ENCODE peak calls at places on chromosomes 7 and 10, in five cellular contexts. One of them, this sample, is unnamed. For H3K27me3, the result is how much of the 10 kb centered on the place peaks cover.

GRCh38 chr10:89480047-89480446 is 55.3 kb downstream of the SLC16A12 start:
- DNase-seq in tibial nerve: peak
- DNase-seq in GM12878: no peak
- DNase-seq in uterus: no peak
- DNase-seq in pancreas: no peak
- DNase-seq in this sample: no peak

GRCh38 chr10:101901340-101901739 is 57.7 kb upstream of the KCNIP2 start:
- DNase-seq in GM12878: peak
- DNase-seq in uterus: no peak
- DNase-seq in tibial nerve: no peak
- DNase-seq in pancreas: no peak
- DNase-seq in this sample: peak

GRCh38 chr7:158024351-158024715 is 563.3 kb downstream of the PTPRN2 start:
- DNase-seq in tibial nerve: no peak
- DNase-seq in uterus: no peak
- DNase-seq in GM12878: no peak
- DNase-seq in pancreas: no peak
- DNase-seq in this sample: no peak

GRCh38 chr7:70334883-70335282 is 736.6 kb downstream of the AUTS2 start:
- DNase-seq in tibial nerve: no peak
- DNase-seq in uterus: no peak
- DNase-seq in GM12878: no peak
- DNase-seq in pancreas: no peak
- DNase-seq in this sample: no peak

GRCh38 chr7:95180-95862 is 97.0 kb upstream of the FAM20C start:
- DNase-seq in GM12878: no peak
- DNase-seq in pancreas: no peak
- DNase-seq in uterus: no peak
- DNase-seq in tibial nerve: no peak
- DNase-seq in this sample: no peak

GRCh38 chr7:84042110-84042539 is 152.5 kb downstream of the SEMA3A start:
- DNase-seq in GM12878: no peak
- DNase-seq in uterus: no peak
- DNase-seq in pancreas: no peak
- DNase-seq in tibial nerve: no peak
- DNase-seq in this sample: no peak

GRCh38 chr10:132360766-132361447 is 28.9 kb downstream of the LRRC27 start:
- DNase-seq in uterus: no peak
- DNase-seq in pancreas: peak
- DNase-seq in tibial nerve: no peak
- DNase-seq in GM12878: no peak
- DNase-seq in this sample: no peak

GRCh38 chr10:22476601-22477364 is 131.5 kb downstream of the SPAG6 start:
- DNase-seq in GM12878: no peak
- DNase-seq in pancreas: no peak
- DNase-seq in tibial nerve: no peak
- DNase-seq in uterus: no peak
- DNase-seq in this sample: no peak

GRCh38 chr7:90261441-90261840 is 16.5 kb downstream of the CFAP69 start:
- DNase-seq in GM12878: no peak
- DNase-seq in pancreas: no peak
- DNase-seq in tibial nerve: no peak
- DNase-seq in uterus: no peak
- DNase-seq in this sample: no peak

GRCh38 chr10:63157845-63158624 is 24.9 kb downstream of the NRBF2 start:
- DNase-seq in GM12878: peak
- DNase-seq in uterus: peak
- DNase-seq in pancreas: peak
- DNase-seq in tibial nerve: no peak
- DNase-seq in this sample: peak

GRCh38 chr10:74391786-74392185 is 240.8 kb downstream of the ADK start:
- DNase-seq in uterus: no peak
- DNase-seq in tibial nerve: no peak
- DNase-seq in pancreas: no peak
- DNase-seq in GM12878: no peak
- DNase-seq in this sample: no peak

GRCh38 chr7:151062111-151062398 is 2.7 kb downstream of the SLC4A2 start:
- DNase-seq in GM12878: no peak
- DNase-seq in tibial nerve: no peak
- DNase-seq in pancreas: no peak
- DNase-seq in uterus: no peak
- DNase-seq in this sample: no peak

GRCh38 chr10:123136806-123137642 is 1.3 kb downstream of the HMX3 start:
- DNase-seq in pancreas: no peak
- DNase-seq in GM12878: no peak
- DNase-seq in uterus: no peak
- DNase-seq in tibial nerve: no peak
- DNase-seq in this sample: peak
- H3K27me3 ChIP-seq in pancreas: half or more
- H3K27me3 ChIP-seq in GM12878: under half
- H3K27me3 ChIP-seq in uterus: half or more
- H3K27me3 ChIP-seq in tibial nerve: under half
- H3K27me3 ChIP-seq in this sample: under half

GRCh38 chr7:76515999-76516443 is 5.7 kb downstream of the UPK3B start:
- DNase-seq in pancreas: no peak
- DNase-seq in GM12878: no peak
- DNase-seq in tibial nerve: peak
- DNase-seq in uterus: no peak
- DNase-seq in this sample: peak
- TF ChIP-seq CTCF in pancreas: no peak
- TF ChIP-seq CTCF in GM12878: peak
- TF ChIP-seq CTCF in tibial nerve: peak
- TF ChIP-seq CTCF in uterus: no peak
- TF ChIP-seq CTCF in this sample: peak

GRCh38 chr7:128206747-128207500 is 34.2 kb upstream of the LEP start:
- DNase-seq in pancreas: no peak
- DNase-seq in tibial nerve: no peak
- DNase-seq in GM12878: no peak
- DNase-seq in uterus: no peak
- DNase-seq in this sample: no peak

GRCh38 chr7:128206017-128206746 is 34.9 kb upstream of the LEP start:
- DNase-seq in pancreas: no peak
- DNase-seq in tibial nerve: no peak
- DNase-seq in uterus: no peak
- DNase-seq in GM12878: no peak
- DNase-seq in this sample: no peak

GRCh38 chr7:128204455-128204854 is 36.6 kb upstream of the LEP start:
- DNase-seq in tibial nerve: no peak
- DNase-seq in pancreas: no peak
- DNase-seq in GM12878: no peak
- DNase-seq in uterus: no peak
- DNase-seq in this sample: no peak

GRCh38 chr7:128203710-128204214 is 37.3 kb upstream of the LEP start:
- DNase-seq in uterus: no peak
- DNase-seq in pancreas: no peak
- DNase-seq in GM12878: no peak
- DNase-seq in tibial nerve: no peak
- DNase-seq in this sample: no peak

GRCh38 chr7:128205068-128205467 is 36.0 kb upstream of the LEP start:
- DNase-seq in pancreas: no peak
- DNase-seq in tibial nerve: no peak
- DNase-seq in uterus: no peak
- DNase-seq in GM12878: no peak
- DNase-seq in this sample: no peak
- H3K27me3 ChIP-seq in pancreas: under half
- H3K27me3 ChIP-seq in tibial nerve: under half
- H3K27me3 ChIP-seq in uterus: under half
- H3K27me3 ChIP-seq in GM12878: under half
- H3K27me3 ChIP-seq in this sample: under half

DNA sequence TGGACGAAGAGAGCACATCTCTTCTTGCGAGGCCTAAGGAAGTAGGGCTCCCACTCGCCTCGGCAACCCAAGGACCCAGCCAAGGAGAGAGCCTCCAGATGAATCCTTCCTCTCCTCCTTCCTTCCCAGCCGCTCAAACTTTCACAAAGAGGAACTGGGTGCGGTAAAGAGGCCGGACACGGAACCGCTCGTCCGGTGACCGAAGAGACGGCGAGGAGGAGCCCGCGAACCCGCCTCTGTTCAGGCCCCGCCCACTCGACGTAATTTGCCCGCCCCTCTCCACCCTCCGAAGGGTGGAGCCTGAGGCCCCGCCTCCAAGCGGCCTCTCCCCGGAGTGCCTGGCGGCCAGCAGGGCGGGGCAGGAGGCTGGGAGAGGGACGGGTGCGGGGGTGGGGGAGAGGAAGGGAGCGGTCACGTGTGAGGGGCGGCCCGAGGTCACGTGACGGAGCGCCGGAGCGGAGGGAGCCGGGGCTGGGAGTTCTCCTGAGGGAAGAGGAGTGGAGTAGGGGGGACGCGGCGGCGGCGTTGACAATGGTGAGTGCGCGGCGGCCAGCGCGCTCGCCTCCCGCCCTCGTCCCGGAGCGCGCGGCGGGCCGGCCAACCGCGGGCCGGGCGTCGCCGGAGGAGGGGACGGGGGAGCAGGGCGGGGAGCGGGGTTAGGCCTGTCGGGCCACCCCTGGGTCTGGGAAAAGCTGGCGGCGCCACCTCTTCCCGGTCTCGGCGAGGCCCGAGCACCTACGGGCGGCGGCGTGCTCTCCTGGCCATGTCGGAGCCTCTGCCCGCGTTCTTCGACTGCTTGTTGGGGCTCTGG is at the start of gene VPS26A:
- DNase-seq in uterus: peak
- DNase-seq in tibial nerve: peak
- DNase-seq in GM12878: peak
- DNase-seq in pancreas: peak
- DNase-seq in this sample: peak
- TF ChIP-seq CTCF in uterus: peak
- TF ChIP-seq CTCF in tibial nerve: peak
- TF ChIP-seq CTCF in GM12878: peak
- TF ChIP-seq CTCF in pancreas: no peak
- TF ChIP-seq CTCF in this sample: peak

DNA sequence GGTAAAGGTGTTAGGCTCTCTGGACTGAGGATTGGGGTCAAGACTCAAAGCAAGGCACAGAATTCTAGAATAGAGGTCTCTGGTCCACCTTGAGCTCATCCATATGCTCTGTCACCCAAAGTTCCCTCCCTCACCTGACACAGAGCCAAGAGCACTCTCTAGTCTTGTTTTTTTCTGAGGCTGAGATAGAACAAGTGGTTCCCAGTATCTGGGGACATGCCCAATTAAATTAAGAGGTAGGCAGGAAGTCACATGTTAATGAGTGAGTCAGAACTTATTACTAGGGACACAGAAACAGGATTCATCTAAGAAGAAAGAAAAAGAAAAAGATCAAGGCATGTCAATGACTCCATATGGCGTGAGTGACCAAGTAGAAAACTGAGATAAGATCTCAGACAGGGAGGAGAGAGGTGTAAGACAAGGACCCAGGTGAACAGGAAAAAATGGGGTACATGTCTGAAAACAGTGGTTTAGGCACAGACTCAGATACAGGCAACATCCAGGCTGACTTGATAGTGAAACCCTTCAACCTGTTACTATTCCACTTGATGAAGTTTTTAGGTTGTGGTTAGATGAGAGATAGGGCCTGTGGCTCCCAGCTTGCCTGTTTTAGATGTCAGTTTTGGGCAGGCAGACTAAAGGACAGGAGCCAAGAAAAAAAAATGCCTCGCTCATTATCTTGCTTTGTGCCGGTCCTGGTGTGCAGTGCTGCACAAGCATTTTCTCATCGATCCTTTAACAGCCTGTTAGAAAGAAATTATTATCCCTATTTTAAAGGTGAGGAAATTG is 609.9 kb downstream of the CCSER2 start:
- DNase-seq in uterus: no peak
- DNase-seq in pancreas: no peak
- DNase-seq in tibial nerve: no peak
- DNase-seq in GM12878: no peak
- DNase-seq in this sample: no peak
- H3K27me3 ChIP-seq in uterus: under half
- H3K27me3 ChIP-seq in pancreas: under half
- H3K27me3 ChIP-seq in tibial nerve: under half
- H3K27me3 ChIP-seq in GM12878: under half
- H3K27me3 ChIP-seq in this sample: under half

GRCh38 chr7:107661865-107662379 is 1.3 kb downstream of the SLC26A4 start:
- DNase-seq in GM12878: no peak
- DNase-seq in pancreas: no peak
- DNase-seq in tibial nerve: no peak
- DNase-seq in uterus: no peak
- DNase-seq in this sample: no peak
- TF ChIP-seq CTCF in GM12878: no peak
- TF ChIP-seq CTCF in pancreas: no peak
- TF ChIP-seq CTCF in tibial nerve: no peak
- TF ChIP-seq CTCF in uterus: no peak
- TF ChIP-seq CTCF in this sample: no peak

GRCh38 chr10:117536862-117537435 is 5.6 kb upstream of the EMX2 start:
- DNase-seq in uterus: peak
- DNase-seq in tibial nerve: no peak
- DNase-seq in GM12878: no peak
- DNase-seq in pancreas: no peak
- DNase-seq in this sample: no peak
- H3K27me3 ChIP-seq in uterus: under half
- H3K27me3 ChIP-seq in tibial nerve: under half
- H3K27me3 ChIP-seq in GM12878: under half
- H3K27me3 ChIP-seq in pancreas: under half
- H3K27me3 ChIP-seq in this sample: under half

GRCh38 chr7:1908823-1909420 is 238.8 kb downstream of the ELFN1 start:
- DNase-seq in GM12878: no peak
- DNase-seq in tibial nerve: no peak
- DNase-seq in pancreas: no peak
- DNase-seq in uterus: no peak
- DNase-seq in this sample: no peak
- TF ChIP-seq CTCF in GM12878: no peak
- TF ChIP-seq CTCF in tibial nerve: no peak
- TF ChIP-seq CTCF in pancreas: no peak
- TF ChIP-seq CTCF in uterus: no peak
- TF ChIP-seq CTCF in this sample: no peak

GRCh38 chr10:100723180-100723579 is 22.2 kb upstream of the PAX2 start:
- DNase-seq in pancreas: no peak
- DNase-seq in GM12878: no peak
- DNase-seq in uterus: no peak
- DNase-seq in tibial nerve: no peak
- DNase-seq in this sample: no peak
- H3K27me3 ChIP-seq in pancreas: under half
- H3K27me3 ChIP-seq in GM12878: under half
- H3K27me3 ChIP-seq in uterus: under half
- H3K27me3 ChIP-seq in tibial nerve: under half
- H3K27me3 ChIP-seq in this sample: under half